ENCODE peak calls at places on chromosomes 5 and 9, in seven cellular contexts. K is AG09319, J is GM13977, P is GM10248, A is sigmoid colon, D is HFFc6, Z is adrenal gland. Y is an unnamed sample.

GRCh38 chr5:170747357-170747756 is 36.2 kb upstream of the GABRP start:
- DNase-seq in Z (no peak), P (peak; percentile 6), D (no peak), J (peak; percentile 10), A (no peak), K (no peak), Y (no peak)

GRCh38 chr5:22521521-22521920 is 331.6 kb downstream of the CDH12 start:
- DNase-seq in K (no peak), Z (no peak), J (no peak), P (no peak), A (no peak), D (no peak), Y (no peak)

GRCh38 chr5:119274767-119275130 is 81.1 kb upstream of the TNFAIP8 start:
- DNase-seq in J (no peak), Z (no peak), D (peak; percentile 65), K (no peak), P (peak; percentile 23), A (no peak), Y (no peak)

GRCh38 chr9:109115931-109116541 is 3.7 kb downstream of the TMEM245 start:
- DNase-seq in J (no peak), D (no peak), K (no peak), A (peak; percentile 76), P (no peak), Z (peak; percentile 39), Y (no peak)

GRCh38 chr5:15683332-15683731 is 183.4 kb downstream of the FBXL7 start:
- DNase-seq in D (no peak), A (no peak), J (no peak), Z (no peak), P (no peak), K (no peak), Y (no peak)

GRCh38 chr5:96149546-96149945 is 187.9 kb upstream of the ELL2 start:
- DNase-seq in D (peak; percentile 54), A (no peak), Z (no peak), P (no peak), K (peak; percentile 45), J (no peak), Y (no peak)

GRCh38 chr9:69937358-69937757 is 106.3 kb upstream of the MAMDC2 start:
- DNase-seq in P (no peak), Z (no peak), K (no peak), J (no peak), D (peak; percentile 35), A (no peak), Y (no peak)

GRCh38 chr5:82314964-82315728 is 37.0 kb upstream of the RPS23 start:
- DNase-seq in A (no peak), P (no peak), D (no peak), K (no peak), J (no peak), Z (no peak), Y (no peak)

GRCh38 chr9:114499528-114499927 is 5.7 kb downstream of the WHRN start:
- DNase-seq in K (no peak), A (no peak), P (no peak), J (no peak), Z (no peak), D (no peak), Y (no peak)

GRCh38 chr5:67487862-67488261 is 291.3 kb upstream of the CD180 start:
- DNase-seq in K (no peak), P (no peak), A (no peak), D (no peak), J (no peak), Z (no peak), Y (no peak)

GRCh38 chr5:14184725-14185124 is 41.6 kb downstream of the TRIO start:
- DNase-seq in P (no peak), D (peak; percentile 57), Z (no peak), J (no peak), A (no peak), K (no peak), Y (no peak)

GRCh38 chr5:79728396-79728795 is 38.8 kb downstream of the CMYA5 start:
- DNase-seq in P (no peak), A (no peak), Z (no peak), K (no peak), J (no peak), D (no peak), Y (no peak)

GRCh38 chr9:116572095-116572748 is 114.9 kb upstream of the TRIM32 start:
- DNase-seq in J (peak; percentile 71), A (peak; percentile 94), K (peak; percentile 70), Z (peak; percentile 88), P (peak; percentile 74), D (peak; percentile 65), Y (peak; percentile 81)

GRCh38 chr5:67196537-67197059 is at the start of gene CD180:
- DNase-seq in Z (peak; percentile 40), K (no peak), D (no peak), A (no peak), P (no peak), J (no peak), Y (no peak)

GRCh38 chr9:38067611-38067891 is 1.5 kb downstream of the SHB start:
- DNase-seq in Z (no peak), J (no peak), K (no peak), P (no peak), D (no peak), A (peak; percentile 77), Y (no peak)

GRCh38 chr9:38068866-38069628 is at the start of gene SHB:
- DNase-seq in D (peak; percentile 27), K (no peak), Z (peak; percentile 71), A (peak; percentile 88), P (peak; percentile 95), J (peak; percentile 97), Y (peak; percentile 65)

GRCh38 chr9:38066907-38067610 is 2.0 kb downstream of the SHB start:
- DNase-seq in J (no peak), P (no peak), Z (peak; percentile 64), K (no peak), D (no peak), A (peak; percentile 84), Y (no peak)

GRCh38 chr9:38067892-38068615 is 973 bp downstream of the SHB start:
- DNase-seq in Z (no peak), A (peak; percentile 67), K (no peak), P (no peak), D (no peak), J (no peak), Y (no peak)

DNA sequence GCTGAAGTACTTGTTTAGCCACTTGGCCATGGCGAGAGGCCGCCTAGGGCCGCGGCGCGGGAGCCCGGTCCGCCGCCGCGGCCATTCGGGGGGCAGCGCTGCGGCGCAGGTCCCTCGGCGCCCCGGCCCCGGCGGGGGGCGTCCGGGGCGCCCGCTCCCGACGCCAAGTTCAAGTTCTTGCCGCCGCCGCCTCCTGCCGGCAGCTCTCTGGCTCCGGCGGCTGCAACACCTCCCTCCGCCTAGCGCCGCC is 486 bp downstream of the SHB start:
- DNase-seq in A (peak; percentile 73), J (peak; percentile 72), K (no peak), P (peak; percentile 61), D (no peak), Z (no peak), Y (no peak)
- TF ChIP-seq CTCF in A (no peak), J (peak; percentile 77), K (peak; percentile 53), P (peak; percentile 51), D (no peak), Z (peak; percentile 35), Y (peak; percentile 37)

GRCh38 chr9:136975624-136976023 is 1.7 kb upstream of the PTGDS start:
- DNase-seq in J (no peak), Z (no peak), A (no peak), K (no peak), P (no peak), D (no peak), Y (no peak)
- TF ChIP-seq CTCF in J (peak; percentile 38), Z (no peak), A (no peak), K (no peak), P (peak; percentile 37), D (peak; percentile 57), Y (peak; percentile 8)

GRCh38 chr9:100222674-100223073 is 123.6 kb downstream of the INVS start:
- DNase-seq in D (peak; percentile 33), P (no peak), J (no peak), K (peak; percentile 18), A (no peak), Z (no peak), Y (no peak)
- TF ChIP-seq CTCF in D (peak; percentile 77), P (no peak), J (peak; percentile 9), K (peak; percentile 56), A (no peak), Z (peak; percentile 17), Y (peak; percentile 31)

GRCh38 chr5:151286246-151286645 is 17.3 kb downstream of the SLC36A3 start:
- DNase-seq in D (no peak), J (no peak), K (no peak), A (no peak), Z (no peak), P (no peak), Y (no peak)

GRCh38 chr5:151285683-151286082 is 17.9 kb downstream of the SLC36A3 start:
- DNase-seq in Z (no peak), A (no peak), P (no peak), D (no peak), J (no peak), K (no peak), Y (no peak)

GRCh38 chr5:151283120-151283825 is 20.3 kb downstream of the SLC36A3 start:
- DNase-seq in D (no peak), K (no peak), Z (no peak), P (no peak), A (no peak), J (no peak), Y (no peak)

GRCh38 chr5:151284392-151284967 is 19.1 kb downstream of the SLC36A3 start:
- DNase-seq in D (no peak), Z (no peak), P (no peak), A (no peak), J (no peak), K (no peak), Y (no peak)

DNA sequence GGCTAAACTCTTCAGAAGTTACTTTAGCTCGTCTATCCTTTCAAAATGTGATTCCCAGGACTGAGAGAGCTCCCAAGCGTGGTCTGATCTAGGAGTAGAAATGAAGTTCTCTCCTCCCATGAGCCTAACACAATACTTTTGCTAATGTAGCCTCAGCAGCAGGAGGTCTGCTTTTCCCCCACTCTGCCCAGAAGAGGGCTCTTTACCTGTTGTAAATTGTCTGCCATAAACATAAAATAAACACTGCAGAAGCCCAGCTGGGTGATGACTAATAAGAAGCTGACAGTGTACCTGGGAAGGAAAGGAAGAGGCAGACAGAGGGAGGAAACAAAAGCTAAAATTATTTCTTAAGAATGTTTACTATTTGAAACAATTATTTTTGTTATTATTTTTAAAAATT is 15.4 kb downstream of the SLC36A3 start:
- DNase-seq in A (no peak), Z (no peak), J (peak; percentile 23), P (peak; percentile 23), K (no peak), D (no peak), Y (no peak)
- TF ChIP-seq CTCF in A (no peak), Z (no peak), J (peak; percentile 39), P (peak; percentile 35), K (no peak), D (no peak), Y (peak; percentile 17)

GRCh38 chr5:168747987-168748777 is 169.0 kb upstream of the PANK3 start:
- DNase-seq in K (no peak), J (peak; percentile 75), P (peak; percentile 75), D (no peak), A (no peak), Z (no peak), Y (peak; percentile 35)
- TF ChIP-seq CTCF in K (peak; percentile 46), J (peak; percentile 76), P (peak; percentile 66), D (peak; percentile 65), A (no peak), Z (peak; percentile 33), Y (peak; percentile 75)

DNA sequence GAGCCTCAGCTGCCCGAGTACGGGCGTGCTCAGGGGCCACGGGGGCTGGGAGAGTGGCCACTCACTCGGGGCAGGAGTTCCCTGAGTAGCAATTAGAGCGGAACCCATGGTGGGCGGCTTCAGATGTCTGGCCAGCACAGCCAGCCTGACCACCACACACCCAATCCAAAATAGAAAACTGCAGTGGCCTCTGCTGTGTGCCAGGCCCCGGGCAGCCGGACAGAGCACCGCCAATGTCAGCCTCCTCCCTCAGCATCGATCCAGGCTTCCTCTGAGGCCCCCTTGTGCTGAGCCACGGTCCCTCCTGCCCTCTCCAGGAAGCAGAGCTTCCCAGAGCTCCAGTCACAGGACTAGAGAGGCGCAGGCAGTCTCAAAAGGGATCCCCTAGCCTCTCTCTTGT is 2.7 kb downstream of the ADAMTS2 start:
- DNase-seq in J (no peak), P (no peak), A (no peak), D (peak; percentile 68), K (peak; percentile 57), Z (no peak), Y (no peak)
- TF ChIP-seq CTCF in J (no peak), P (no peak), A (no peak), D (peak; percentile 72), K (peak; percentile 87), Z (no peak), Y (no peak)